ENCODE peak calls at places on chromosomes 4 and X, in four cellular contexts. V is SK-N-SH, O is K562, R is GM12878. X is an unnamed sample.
A peak's percentile ranks its signal among the peaks of the same experiment; 100 is the strongest.

GRCh38 chrX:39574178-39574577 is 523.6 kb downstream of the BCOR start:
- DNase-seq in V (no peak), O (peak; percentile 15), R (no peak), X (no peak)

GRCh38 chr4:164700471-164700870 is 53.5 kb upstream of the SMIM31 start:
- DNase-seq in V (peak; percentile 6), O (no peak), R (no peak), X (peak; percentile 28)

GRCh38 chrX:87755493-87755892 is 237.9 kb downstream of the KLHL4 start:
- DNase-seq in V (no peak), O (no peak), R (no peak), X (no peak)

GRCh38 chr4:153152453-153153338 is 51.5 kb upstream of the TRIM2 start:
- DNase-seq in V (peak; percentile 77), O (no peak), R (no peak), X (no peak)

GRCh38 chr4:136818811-136819210 is 713.5 kb downstream of the PCDH18 start:
- DNase-seq in V (no peak), O (no peak), R (no peak), X (no peak)

GRCh38 chrX:124737771-124738170 is 391.4 kb downstream of the SH2D1A start:
- DNase-seq in V (no peak), O (no peak), R (no peak), X (no peak)

GRCh38 chrX:109716431-109717028 is 16.5 kb downstream of the ACSL4 start:
- DNase-seq in V (no peak), O (no peak), R (no peak), X (no peak)

GRCh38 chr4:170014359-170015008 is 11.7 kb downstream of the MFAP3L start:
- DNase-seq in V (peak; percentile 11), O (no peak), R (no peak), X (no peak)

GRCh38 chrX:69365349-69365748 is 138.8 kb upstream of the NALF2 start:
- DNase-seq in V (no peak), O (no peak), R (no peak), X (no peak)

GRCh38 chrX:129553619-129554288 is 13.7 kb downstream of the OCRL start:
- DNase-seq in V (no peak), O (no peak), R (peak; percentile 27), X (no peak)

GRCh38 chrX:129006491-129006890 is 516.8 kb downstream of the SMARCA1 start:
- DNase-seq in V (no peak), O (no peak), R (no peak), X (no peak)

GRCh38 chr4:172997217-172997609 is 171.4 kb upstream of the GALNT7 start:
- DNase-seq in V (no peak), O (no peak), R (no peak), X (no peak)

GRCh38 chrX:136121788-136122187 is 25.5 kb upstream of the FHL1 start:
- DNase-seq in V (no peak), O (no peak), R (no peak), X (no peak)

GRCh38 chrX:148259990-148260389 is 240.4 kb upstream of the AFF2 start:
- DNase-seq in V (no peak), O (no peak), R (no peak), X (no peak)

GRCh38 chr4:1171306-1172227 is 816 bp downstream of the SPON2 start:
- DNase-seq in V (peak; percentile 68), O (no peak), R (no peak), X (no peak)

GRCh38 chr4:94634266-94634665 is 123.5 kb upstream of the BMPR1B start:
- DNase-seq in V (no peak), O (no peak), R (no peak), X (no peak)

GRCh38 chrX:105460366-105460765 is 239.9 kb upstream of the TEX13A start:
- DNase-seq in V (no peak), O (no peak), R (no peak), X (no peak)

GRCh38 chrX:111411591-111412371 is at the start of gene DCX:
- DNase-seq in V (peak; percentile 4), O (no peak), R (no peak), X (no peak)

GRCh38 chr4:188282620-188283232 is 143.5 kb downstream of the TRIML1 start:
- DNase-seq in V (no peak), O (no peak), R (no peak), X (no peak)

GRCh38 chrX:136086521-136086920 is 60.8 kb upstream of the FHL1 start:
- DNase-seq in V (no peak), O (no peak), R (no peak), X (no peak)

GRCh38 chr4:134219043-134219442 is 17.5 kb upstream of the PABPC4L start:
- DNase-seq in V (no peak), O (no peak), R (no peak), X (no peak)

GRCh38 chr4:165677081-165677480 is 196.0 kb upstream of the TLL1 start:
- DNase-seq in V (no peak), O (no peak), R (no peak), X (no peak)

GRCh38 chrX:48998391-48998790 is 3.7 kb downstream of the GRIPAP1 start:
- DNase-seq in V (no peak), O (peak; percentile 33), R (no peak), X (no peak)

GRCh38 chr4:108155373-108155772 is 13.4 kb downstream of the LEF1 start:
- DNase-seq in V (no peak), O (no peak), R (no peak), X (no peak)
- TF ChIP-seq USF2 in V (no peak), O (no peak), R (no peak), X (no peak)

GRCh38 chr4:10015140-10015753 is 6.0 kb downstream of the SLC2A9 start:
- DNase-seq in V (peak; percentile 61), O (no peak), R (no peak), X (no peak)
- TF ChIP-seq NFIC in V (no peak), O (no peak), R (no peak), X (no peak)

GRCh38 chrX:22666441-22666840 is 333.3 kb upstream of the DDX53 start:
- DNase-seq in V (peak; percentile 31), O (peak; percentile 47), R (no peak), X (peak; percentile 12)

GRCh38 chrX:22665818-22666217 is 333.9 kb upstream of the DDX53 start:
- DNase-seq in V (no peak), O (no peak), R (no peak), X (no peak)

GRCh38 chrX:22660756-22661155 is 339.0 kb upstream of the DDX53 start:
- DNase-seq in V (no peak), O (no peak), R (no peak), X (no peak)

GRCh38 chrX:22662776-22663175 is 337.0 kb upstream of the DDX53 start:
- DNase-seq in V (no peak), O (no peak), R (no peak), X (no peak)

DNA sequence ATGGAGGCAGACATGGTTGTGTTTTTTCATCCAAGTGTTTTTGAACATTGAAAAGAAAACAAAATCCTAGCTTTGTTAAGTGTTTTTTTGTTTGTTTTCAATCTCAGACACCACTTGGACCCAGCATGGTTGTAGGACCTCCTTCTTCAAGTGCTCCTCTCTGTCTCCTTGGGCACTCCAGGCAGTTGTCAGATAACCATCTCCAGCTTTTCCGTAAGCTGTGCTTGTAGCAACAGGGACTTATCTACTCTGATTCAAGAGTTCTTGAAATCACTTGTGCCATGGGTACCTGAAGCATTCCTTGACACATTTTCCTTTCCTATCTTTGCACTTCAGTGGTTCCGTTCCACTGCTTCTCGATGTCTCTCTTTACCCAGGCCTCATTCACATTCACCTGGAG is 334.9 kb upstream of the DDX53 start:
- DNase-seq in V (no peak), O (no peak), R (no peak), X (no peak)
- H3K9ac ChIP-seq in V (no peak overlapping the region), O (no peak overlapping the region), R (no peak overlapping the region), X (no peak overlapping the region)

GRCh38 chr4:138573246-138573645 is 331.1 kb upstream of the SLC7A11 start:
- DNase-seq in V (no peak), O (no peak), R (no peak), X (no peak)
- TF ChIP-seq USF2 in V (no peak), O (no peak), R (no peak), X (no peak)

DNA sequence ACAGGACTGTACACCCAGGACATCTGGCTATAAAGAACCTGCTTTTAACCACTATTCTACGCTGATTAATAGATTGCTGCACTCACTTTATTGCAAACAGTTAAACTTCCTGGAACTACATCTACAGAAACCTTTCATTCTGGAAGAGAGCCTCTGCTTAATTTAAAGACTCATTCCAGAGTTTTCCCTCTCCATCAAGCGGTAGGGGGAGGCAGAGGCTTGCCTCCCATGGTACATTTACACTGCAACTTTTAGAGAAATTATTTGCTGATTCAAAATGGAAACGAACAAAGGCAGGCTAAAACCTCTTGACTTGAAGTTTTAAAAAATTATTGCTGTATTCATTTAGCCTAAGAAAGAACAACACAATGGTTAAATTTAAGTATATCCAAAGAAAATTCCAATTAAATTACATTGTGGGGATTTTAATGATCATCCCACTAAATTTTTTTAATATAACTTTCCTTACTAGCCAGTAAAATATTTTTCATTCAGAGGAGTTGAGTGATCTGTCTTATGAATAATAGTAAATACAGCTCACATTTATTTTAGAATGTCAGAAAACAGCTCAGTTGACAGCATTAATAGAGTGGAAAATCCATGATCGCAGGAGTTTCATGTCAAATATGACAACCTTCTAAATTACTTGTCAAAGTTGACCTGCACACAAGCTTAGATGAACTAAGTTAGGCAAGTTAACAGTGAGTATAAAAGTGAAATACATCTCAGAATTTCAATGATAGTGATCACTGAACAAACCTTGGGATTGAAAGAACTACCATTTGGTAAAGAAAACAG is 46.3 kb upstream of the PCDH10 start:
- DNase-seq in V (no peak), O (no peak), R (no peak), X (no peak)
- TF ChIP-seq NFIC in V (no peak), O (no peak), R (no peak), X (no peak)

DNA sequence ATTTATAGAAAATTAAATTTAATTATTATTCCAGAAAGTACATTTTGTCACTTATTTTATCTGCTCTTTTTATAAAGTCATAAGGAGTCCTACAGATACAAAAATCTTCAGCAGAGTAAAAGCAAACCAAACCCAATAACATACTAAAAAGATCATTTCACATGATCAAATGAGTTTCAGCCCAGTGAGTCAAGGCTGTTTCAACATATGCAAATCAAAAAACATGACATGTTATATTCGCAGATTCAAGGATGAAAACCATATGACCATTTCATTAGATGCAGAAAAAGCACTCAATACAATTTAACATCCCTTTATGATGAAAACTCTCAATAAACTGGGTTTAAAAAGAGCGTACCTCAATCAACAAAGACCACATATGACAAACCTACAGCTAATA is 214.3 kb downstream of the FAT4 start:
- DNase-seq in V (no peak), O (no peak), R (no peak), X (no peak)
- H3K9ac ChIP-seq in V (no peak overlapping the region), O (no peak overlapping the region), R (no peak overlapping the region), X (no peak overlapping the region)

GRCh38 chrX:44432641-44433040 is 89.2 kb upstream of the EFHC2 start:
- DNase-seq in V (no peak), O (no peak), R (no peak), X (no peak)

GRCh38 chrX:44435047-44435446 is 91.6 kb upstream of the EFHC2 start:
- DNase-seq in V (no peak), O (no peak), R (no peak), X (no peak)

GRCh38 chrX:44428989-44429627 is 85.6 kb upstream of the EFHC2 start:
- DNase-seq in V (no peak), O (no peak), R (no peak), X (peak; percentile 74)

GRCh38 chrX:44431206-44431605 is 87.7 kb upstream of the EFHC2 start:
- DNase-seq in V (no peak), O (no peak), R (no peak), X (peak; percentile 6)

GRCh38 chrX:44433556-44433955 is 90.1 kb upstream of the EFHC2 start:
- DNase-seq in V (no peak), O (no peak), R (no peak), X (no peak)
- TF ChIP-seq USF2 in V (no peak), O (no peak), R (no peak), X (no peak)

X was measured in HepG2.